ENCODE peak calls at places on chromosomes 12 and 14, in nine cellular contexts. J, Z, E, Y, O, B, P, N and G are unnamed samples.
A peak's percentile ranks its signal among the peaks of the same experiment; 100 is the strongest.

GRCh38 chr12:113860059-113860820 is 105.9 kb downstream of the RBM19 start:
- DNase-seq in J (no peak), Z (no peak), E (peak; percentile 69), Y (no peak), O (no peak), B (no peak), P (no peak), N (no peak), G (no peak)

GRCh38 chr14:24891987-24892729 is 157.8 kb downstream of the STXBP6 start:
- DNase-seq in J (no peak), Z (no peak), E (no peak), Y (no peak), O (no peak), B (no peak), P (no peak), N (no peak), G (no peak)

GRCh38 chr12:131894981-131895639 is 688 bp downstream of the ULK1 start:
- DNase-seq in J (peak; percentile 30), Z (no peak), E (no peak), Y (no peak), O (peak; percentile 88), B (peak; percentile 35), P (peak; percentile 31), N (peak; percentile 81), G (peak; percentile 72)

GRCh38 chr14:28766505-28767238 is at the start of gene FOXG1:
- DNase-seq in J (no peak), Z (no peak), E (peak; percentile 88), Y (no peak), O (no peak), B (peak; percentile 82), P (no peak), N (no peak), G (no peak)

GRCh38 chr14:24721772-24722171 is 87.8 kb upstream of the GZMB start:
- DNase-seq in J (no peak), Z (no peak), E (no peak), Y (no peak), O (no peak), B (no peak), P (no peak), N (no peak), G (no peak)

GRCh38 chr12:92216092-92216491 is 70.4 kb upstream of the BTG1 start:
- DNase-seq in J (no peak), Z (no peak), E (no peak), Y (no peak), O (no peak), B (no peak), P (no peak), N (no peak), G (no peak)

GRCh38 chr12:80763874-80764273 is 47.2 kb downstream of the MYF5 start:
- DNase-seq in J (no peak), Z (no peak), E (peak; percentile 81), Y (peak; percentile 39), O (no peak), B (no peak), P (no peak), N (no peak), G (no peak)

GRCh38 chr12:111309584-111309983 is 59.3 kb downstream of the PHETA1 start:
- DNase-seq in J (no peak), Z (no peak), E (no peak), Y (no peak), O (no peak), B (no peak), P (no peak), N (no peak), G (no peak)

GRCh38 chr12:94929780-94930179 is 73.7 kb downstream of the NDUFA12 start:
- DNase-seq in J (no peak), Z (no peak), E (no peak), Y (no peak), O (no peak), B (no peak), P (no peak), N (no peak), G (no peak)

GRCh38 chr14:65035049-65035448 is 48.4 kb downstream of the FNTB start:
- DNase-seq in J (peak; percentile 72), Z (no peak), E (no peak), Y (no peak), O (peak; percentile 82), B (no peak), P (no peak), N (no peak), G (no peak)

GRCh38 chr12:22855456-22855855 is 230.5 kb downstream of the ETNK1 start:
- DNase-seq in J (no peak), Z (no peak), E (peak; percentile 55), Y (no peak), O (no peak), B (no peak), P (no peak), N (no peak), G (no peak)

GRCh38 chr12:109900752-109901580 is 892 bp downstream of the TCHP start:
- DNase-seq in J (no peak), Z (no peak), E (peak; percentile 74), Y (no peak), O (no peak), B (peak; percentile 35), P (no peak), N (no peak), G (no peak)
- H3K4me3 ChIP-seq in J (peak overlapping the region; percentile 84), Z (peak overlapping the region; percentile 93), E (peak overlapping the region; percentile 81), Y (peak overlapping the region; percentile 76), O (peak overlapping the region; percentile 91), B (peak overlapping the region; percentile 57), P (peak overlapping the region; percentile 81), N (peak overlapping the region; percentile 69), G (peak overlapping the region; percentile 77)

GRCh38 chr12:101612162-101612916 is 17.6 kb downstream of the MYBPC1 start:
- DNase-seq in J (no peak), Z (no peak), E (no peak), Y (no peak), O (no peak), B (no peak), P (no peak), N (no peak), G (no peak)

GRCh38 chr12:101607894-101608293 is 13.1 kb downstream of the MYBPC1 start:
- DNase-seq in J (peak; percentile 49), Z (no peak), E (no peak), Y (no peak), O (no peak), B (no peak), P (no peak), N (no peak), G (no peak)

GRCh38 chr12:101604132-101604531 is 9.4 kb downstream of the MYBPC1 start:
- DNase-seq in J (no peak), Z (peak; percentile 7), E (peak; percentile 20), Y (no peak), O (no peak), B (no peak), P (no peak), N (no peak), G (no peak)

GRCh38 chr12:101609198-101609597 is 14.4 kb downstream of the MYBPC1 start:
- DNase-seq in J (no peak), Z (no peak), E (no peak), Y (no peak), O (no peak), B (no peak), P (no peak), N (no peak), G (no peak)

GRCh38 chr12:101608301-101609133 is 13.7 kb downstream of the MYBPC1 start:
- DNase-seq in J (peak; percentile 85), Z (no peak), E (peak; percentile 8), Y (no peak), O (no peak), B (no peak), P (peak; percentile 75), N (no peak), G (no peak)
- TF ChIP-seq POLR2AphosphoS5 in J (peak; percentile 72), Z (no peak), E (no peak), Y (no peak), O (no peak), B (no peak), P (peak; percentile 66), N (no peak), G (no peak)

GRCh38 chr12:52984136-52984535 is 22.1 kb upstream of the EIF4B start:
- DNase-seq in J (no peak), Z (no peak), E (no peak), Y (no peak), O (no peak), B (no peak), P (no peak), N (no peak), G (no peak)
- TF ChIP-seq CTCF in J (no peak), Z (no peak), E (no peak), Y (peak; percentile 52), O (no peak), B (peak; percentile 24), P (no peak), N (no peak), G (no peak)

DNA sequence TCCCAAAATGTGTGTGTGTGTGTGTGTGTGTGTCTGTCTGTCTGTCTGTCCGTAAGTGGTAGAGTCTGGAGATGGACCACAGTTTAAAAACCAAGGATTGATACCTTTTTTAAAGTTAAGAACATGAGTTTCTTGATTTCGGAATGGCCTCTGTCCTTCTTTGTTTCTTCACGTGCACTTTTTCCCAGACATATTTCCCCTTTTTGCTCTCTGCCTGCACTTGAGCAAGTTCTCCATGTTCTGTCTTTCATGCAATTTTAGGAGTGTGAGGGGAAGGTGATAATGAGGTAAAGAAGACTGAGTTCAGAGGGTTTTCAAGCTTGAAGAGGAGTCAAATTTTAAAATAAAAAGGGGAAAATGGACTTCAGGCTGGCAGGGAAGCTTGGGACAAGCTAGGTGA is 12.7 kb downstream of the OLR1 start:
- DNase-seq in J (no peak), Z (no peak), E (no peak), Y (no peak), O (no peak), B (no peak), P (no peak), N (no peak), G (no peak)
- H3K4me3 ChIP-seq in J (no peak overlapping the region), Z (no peak overlapping the region), E (no peak overlapping the region), Y (no peak overlapping the region), O (no peak overlapping the region), B (no peak overlapping the region), P (no peak overlapping the region), N (no peak overlapping the region), G (no peak overlapping the region)

GRCh38 chr12:54125950-54126695 is 62.7 kb downstream of the SMUG1 start:
- DNase-seq in J (peak; percentile 75), Z (no peak), E (peak; percentile 39), Y (no peak), O (peak; percentile 67), B (peak; percentile 34), P (peak; percentile 24), N (no peak), G (peak; percentile 80)

GRCh38 chr12:54128466-54128865 is 60.3 kb downstream of the SMUG1 start:
- DNase-seq in J (no peak), Z (no peak), E (no peak), Y (no peak), O (peak; percentile 6), B (no peak), P (no peak), N (no peak), G (no peak)

GRCh38 chr12:54129028-54129903 is 59.5 kb downstream of the SMUG1 start:
- DNase-seq in J (no peak), Z (no peak), E (no peak), Y (no peak), O (peak; percentile 63), B (no peak), P (no peak), N (no peak), G (no peak)

GRCh38 chr12:54127538-54128259 is 61.1 kb downstream of the SMUG1 start:
- DNase-seq in J (no peak), Z (no peak), E (no peak), Y (no peak), O (peak; percentile 54), B (no peak), P (no peak), N (no peak), G (no peak)

GRCh38 chr12:54126696-54127537 is 61.9 kb downstream of the SMUG1 start:
- DNase-seq in J (peak; percentile 76), Z (no peak), E (peak; percentile 77), Y (no peak), O (peak; percentile 79), B (peak; percentile 11), P (peak; percentile 55), N (peak; percentile 90), G (peak; percentile 88)
- TF ChIP-seq POLR2AphosphoS5 in J (peak; percentile 69), Z (no peak), E (no peak), Y (no peak), O (no peak), B (no peak), P (peak; percentile 25), N (no peak), G (peak; percentile 72)